ENCODE peak calls at places on chromosome 11, in four cellular contexts. R is WTC11, L is PC-3, E is progenitor cell of endocrine pancreas. M is an unnamed sample.

GRCh38 chr11:128553662-128554392 is 33.5 kb downstream of the ETS1 start:
- DNase-seq in L (peak; percentile 40), R (no peak), E (no peak), M (peak; percentile 10)

GRCh38 chr11:73415854-73416615 is 39.8 kb downstream of the RELT start:
- DNase-seq in R (no peak), E (no peak), L (peak; percentile 64), M (peak; percentile 65)

GRCh38 chr11:72981067-72981466 is 161.1 kb downstream of the FCHSD2 start:
- DNase-seq in L (no peak), E (no peak), R (no peak), M (no peak)

GRCh38 chr11:46240371-46240770 is 37.1 kb upstream of the CREB3L1 start:
- DNase-seq in R (no peak), E (no peak), L (no peak), M (peak; percentile 39)

GRCh38 chr11:127493330-127493729 is 492.8 kb upstream of the KIRREL3 start:
- DNase-seq in E (no peak), R (no peak), L (peak; percentile 33), M (no peak)

GRCh38 chr11:63763506-63764200 is 4.9 kb downstream of the ZFTA start:
- DNase-seq in R (peak; percentile 83), E (no peak), L (no peak), M (no peak)

GRCh38 chr11:121478226-121478894 is 25.6 kb upstream of the SORL1-AS1 start:
- DNase-seq in L (peak; percentile 94), E (no peak), R (no peak), M (no peak)

GRCh38 chr11:37352485-37352884 is 754.4 kb upstream of the RAG2 start:
- DNase-seq in L (peak; percentile 27), E (no peak), R (no peak), M (no peak)

GRCh38 chr11:20125927-20126326 is 34.3 kb downstream of the DBX1 start:
- DNase-seq in R (no peak), L (peak; percentile 78), E (no peak), M (peak; percentile 16)

GRCh38 chr11:118338637-118339061 is 3.9 kb downstream of the CD3D start:
- DNase-seq in R (no peak), L (no peak), E (no peak), M (no peak)

GRCh38 chr11:17922474-17922788 is 90.4 kb downstream of the SERGEF start:
- DNase-seq in E (no peak), L (no peak), R (no peak), M (no peak)

GRCh38 chr11:111604392-111605009 is 2.3 kb downstream of the SIK2 start:
- DNase-seq in L (peak; percentile 82), R (no peak), E (no peak), M (peak; percentile 38)

GRCh38 chr11:90204832-90205646 is 17.8 kb downstream of the CHORDC1 start:
- DNase-seq in E (no peak), L (peak; percentile 75), R (no peak), M (peak; percentile 52)

GRCh38 chr11:76030286-76030685 is 176.0 kb downstream of the WNT11 start:
- DNase-seq in R (no peak), L (peak; percentile 99), E (no peak), M (peak; percentile 38)

GRCh38 chr11:70064726-70065317 is 13.3 kb upstream of the ANO1 start:
- DNase-seq in L (peak; percentile 56), E (no peak), R (no peak), M (no peak)

GRCh38 chr11:17802491-17802890 is 67.9 kb downstream of the KCNC1 start:
- DNase-seq in E (no peak), L (no peak), R (no peak), M (no peak)

GRCh38 chr11:15667127-15667725 is 552.5 kb downstream of the INSC start:
- DNase-seq in L (peak; percentile 4), E (no peak), R (no peak), M (no peak)

GRCh38 chr11:133966924-133967598 is 10.3 kb upstream of the IGSF9B start:
- DNase-seq in R (peak; percentile 85), L (no peak), E (no peak), M (no peak)

GRCh38 chr11:65502274-65502851 is 3.5 kb downstream of the MALAT1 start:
- DNase-seq in R (no peak), L (no peak), E (no peak), M (peak; percentile 45)